ENCODE peak calls at places on chromosome 14, in ten cellular contexts. E is lower lobe of right lung, W is AG09309, Q is Caco-2, B is skeletal muscle cell, S is aorta, D is fibroblast of the aortic adventitia, J is testis, A is cardiac muscle cell, Y is A549. L is an unnamed sample.
A peak's percentile ranks its signal among the peaks of the same experiment; 100 is the strongest.

GRCh38 chr14:31059152-31059924 is 33.2 kb upstream of the STRN3 start:
- DNase-seq in S (peak; percentile 54), W (peak; percentile 73), E (no peak), D (peak; percentile 93), Q (no peak), J (peak; percentile 41), Y (no peak), A (peak; percentile 97), B (peak; percentile 77), L (peak; percentile 88)

GRCh38 chr14:29856516-29856915 is 71.1 kb downstream of the PRKD1 start:
- DNase-seq in W (no peak), E (no peak), A (no peak), Y (no peak), S (no peak), B (no peak), D (no peak), J (no peak), Q (no peak), L (no peak)

GRCh38 chr14:49367696-49368095 is 218.5 kb downstream of the RPS29 start:
- DNase-seq in J (no peak), W (no peak), S (no peak), B (no peak), D (no peak), Q (no peak), Y (no peak), A (no peak), E (no peak), L (no peak)

GRCh38 chr14:93655078-93655750 is 133.1 kb downstream of the PRIMA1 start:
- DNase-seq in Q (peak; percentile 32), W (peak; percentile 8), S (no peak), D (peak; percentile 57), E (no peak), J (peak; percentile 47), A (peak; percentile 65), Y (peak; percentile 22), B (no peak), L (peak; percentile 62)

GRCh38 chr14:69376439-69376838 is 21.7 kb downstream of the ERH start:
- DNase-seq in E (no peak), S (no peak), Y (no peak), J (no peak), W (peak; percentile 53), A (peak; percentile 77), D (peak; percentile 38), Q (no peak), B (peak; percentile 77), L (peak; percentile 92)

GRCh38 chr14:104769324-104770071 is 16.6 kb downstream of the SIVA1 start:
- DNase-seq in E (no peak), J (no peak), B (no peak), S (no peak), Q (no peak), W (no peak), D (no peak), Y (no peak), A (no peak), L (no peak)

GRCh38 chr14:103188691-103189480 is 65.6 kb downstream of the TNFAIP2 start:
- DNase-seq in Q (no peak), S (no peak), E (peak; percentile 51), Y (no peak), J (peak; percentile 52), D (peak; percentile 23), W (no peak), B (no peak), A (peak; percentile 34), L (no peak)

GRCh38 chr14:31449971-31450610 is 7.2 kb downstream of the DTD2 start:
- DNase-seq in J (no peak), Y (peak; percentile 33), A (peak; percentile 65), W (no peak), E (no peak), Q (no peak), S (no peak), D (peak; percentile 79), B (no peak), L (peak; percentile 47)

GRCh38 chr14:63752449-63753169 is 24.7 kb upstream of the SGPP1 start:
- DNase-seq in Q (no peak), A (peak; percentile 36), S (peak; percentile 65), E (no peak), B (peak; percentile 49), W (peak; percentile 53), Y (no peak), D (peak; percentile 25), J (no peak), L (peak; percentile 78)

GRCh38 chr14:93430889-93431670 is at the start of gene UNC79:
- DNase-seq in S (no peak), W (no peak), Y (no peak), Q (no peak), B (no peak), J (peak; percentile 39), D (peak; percentile 1), A (peak; percentile 43), E (no peak), L (no peak)

GRCh38 chr14:52875707-52876106 is 75.1 kb downstream of the FERMT2 start:
- DNase-seq in S (no peak), B (no peak), Q (no peak), E (no peak), Y (no peak), A (peak; percentile 33), J (no peak), W (no peak), D (peak; percentile 21), L (no peak)

GRCh38 chr14:92584221-92584620 is 70.6 kb downstream of the RIN3 start:
- DNase-seq in Q (no peak), J (no peak), A (no peak), D (no peak), B (no peak), Y (no peak), E (no peak), W (no peak), S (no peak), L (no peak)

GRCh38 chr14:94945615-94946014 is 175.7 kb upstream of the GSC start:
- DNase-seq in Q (no peak), W (no peak), E (no peak), J (no peak), Y (no peak), D (no peak), B (no peak), A (no peak), S (no peak), L (no peak)

GRCh38 chr14:76780360-76780759 is 19.1 kb downstream of the VASH1 start:
- DNase-seq in W (no peak), D (no peak), Q (no peak), A (no peak), B (no peak), S (no peak), Y (no peak), J (no peak), E (no peak), L (no peak)

GRCh38 chr14:89430271-89430620 is 13.2 kb upstream of the FOXN3 start:
- DNase-seq in W (no peak), Y (no peak), J (no peak), B (no peak), A (no peak), S (no peak), Q (no peak), D (peak; percentile 12), E (no peak), L (no peak)
- H3K4me3 ChIP-seq in W (no peak overlapping the region), Y (no peak overlapping the region), J (no peak overlapping the region), B (no peak overlapping the region), A (no peak overlapping the region), S (no peak overlapping the region), Q (no peak overlapping the region), D (peak overlapping the region; percentile 29), E (peak overlapping the region; percentile 50), L (no peak overlapping the region)

DNA sequence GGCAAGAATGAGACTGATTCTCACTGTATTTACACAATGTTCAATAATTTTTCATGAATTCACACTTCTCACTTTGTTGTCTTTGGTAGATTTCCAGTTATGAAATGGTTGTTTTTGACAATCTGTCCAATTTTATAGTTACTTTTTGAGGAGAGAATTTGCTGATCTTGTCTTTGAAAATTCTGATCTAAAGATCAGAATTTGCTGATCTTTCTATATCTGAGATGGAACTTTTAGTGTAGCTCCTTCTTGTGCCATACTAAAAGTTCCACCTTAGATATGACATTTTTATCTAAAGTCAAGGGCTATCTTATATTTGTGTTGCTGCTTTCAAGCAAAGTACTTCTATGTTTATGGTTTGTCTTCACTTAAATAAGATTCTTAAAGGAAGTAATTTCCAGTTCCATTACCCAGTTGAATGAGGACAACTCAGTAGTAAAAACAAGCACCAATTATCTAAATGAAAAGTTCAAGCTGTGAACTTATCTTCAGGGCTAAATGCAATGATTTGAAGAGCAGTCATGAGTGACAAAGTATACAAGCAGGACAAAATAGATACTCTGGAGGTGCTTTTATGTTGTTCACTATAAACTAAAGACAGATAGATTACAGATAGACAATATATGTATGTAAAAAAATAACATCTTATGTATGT is 76.4 kb upstream of the FOXG1 start:
- DNase-seq in A (no peak), J (no peak), Q (no peak), W (no peak), E (no peak), Y (no peak), B (no peak), S (no peak), D (no peak), L (no peak)
- H3K4me3 ChIP-seq in A (no peak overlapping the region), J (no peak overlapping the region), Q (no peak overlapping the region), W (no peak overlapping the region), E (no peak overlapping the region), Y (no peak overlapping the region), B (no peak overlapping the region), S (no peak overlapping the region), D (no peak overlapping the region), L (no peak overlapping the region)

GRCh38 chr14:91349481-91350074 is 68.0 kb downstream of the CCDC88C start:
- DNase-seq in W (no peak), B (no peak), Y (no peak), S (peak; percentile 28), J (no peak), Q (no peak), D (no peak), A (no peak), E (no peak), L (peak; percentile 52)
- H3K4me3 ChIP-seq in W (no peak overlapping the region), B (no peak overlapping the region), Y (no peak overlapping the region), S (no peak overlapping the region), J (no peak overlapping the region), Q (no peak overlapping the region), D (no peak overlapping the region), A (no peak overlapping the region), E (no peak overlapping the region), L (no peak overlapping the region)

GRCh38 chr14:26401170-26401968 is 196.5 kb downstream of the NOVA1 start:
- DNase-seq in J (no peak), S (no peak), D (no peak), E (no peak), W (no peak), B (no peak), Y (no peak), Q (no peak), A (no peak), L (no peak)
- H3K4me3 ChIP-seq in J (no peak overlapping the region), S (no peak overlapping the region), D (no peak overlapping the region), E (no peak overlapping the region), W (no peak overlapping the region), B (no peak overlapping the region), Y (no peak overlapping the region), Q (no peak overlapping the region), A (no peak overlapping the region), L (no peak overlapping the region)

DNA sequence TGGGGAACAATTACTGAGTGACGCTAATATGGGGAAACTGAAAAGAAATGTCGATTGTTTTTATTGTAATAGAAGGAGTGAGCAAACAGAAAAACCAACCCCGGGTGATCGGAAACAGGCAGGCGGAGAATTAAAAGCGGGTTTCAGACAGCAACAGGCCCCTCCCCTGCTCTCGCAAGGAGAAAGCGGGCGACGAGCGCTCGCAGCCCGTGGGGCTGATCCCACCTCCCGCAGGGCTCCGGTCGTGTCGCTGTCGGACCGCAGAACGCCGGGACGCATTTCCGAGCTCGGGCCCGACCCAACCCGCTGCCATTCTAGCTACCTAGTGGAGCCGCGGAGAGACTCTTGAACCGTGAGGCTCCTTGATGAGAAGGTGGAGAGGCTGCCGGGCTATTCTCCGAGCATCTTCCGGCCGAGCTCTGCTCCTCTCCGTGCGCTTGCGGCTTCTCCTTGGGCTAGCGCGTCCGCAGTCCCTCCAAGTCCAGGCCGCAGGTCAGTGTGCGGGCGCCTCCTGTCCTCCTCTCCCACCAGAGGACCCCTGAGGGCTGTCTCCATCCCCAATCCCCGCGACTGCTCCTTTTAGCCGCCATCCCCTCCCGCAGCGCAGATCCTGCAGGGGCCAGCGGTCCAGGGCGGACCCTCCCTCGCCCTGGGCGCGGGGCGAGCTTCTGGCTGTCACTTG is 4.1 kb upstream of the PAX9 start:
- DNase-seq in S (peak; percentile 38), E (no peak), W (no peak), A (no peak), Q (no peak), J (peak; percentile 24), Y (no peak), D (no peak), B (no peak), L (no peak)
- H3K4me3 ChIP-seq in S (no peak overlapping the region), E (peak overlapping the region; percentile 29), W (no peak overlapping the region), A (no peak overlapping the region), Q (no peak overlapping the region), J (peak overlapping the region; percentile 3), Y (no peak overlapping the region), D (no peak overlapping the region), B (peak overlapping the region; percentile 13), L (peak overlapping the region; percentile 41)

L was measured in bronchial epithelial cell.